ENCODE peak calls at places on chromosomes 6 and 20, in ten cellular contexts. One of them, this sample, is unnamed.

GRCh38 chr6:167151648-167152047 is 6.1 kb downstream of the GPR31 start:
- DNase-seq in Right ventricle myocardium superior: no peak
- DNase-seq in anterior cingulate cortex: no peak
- DNase-seq in NCI-H1694 treated with DMSO at 0.1 percent for 48 hours: no peak
- DNase-seq in DMS 273 treated with DMSO at 0.1 percent for 48 hours: no peak
- DNase-seq in endothelial cell: no peak
- DNase-seq in caudate nucleus: no peak
- DNase-seq in DND-41: no peak
- DNase-seq in hypothalamus: no peak
- DNase-seq in ecto neural progenitor cell: no peak
- DNase-seq in this sample: no peak

GRCh38 chr6:138787138-138787537 is 8.7 kb upstream of the ECT2L start:
- DNase-seq in Right ventricle myocardium superior: no peak
- DNase-seq in anterior cingulate cortex: no peak
- DNase-seq in NCI-H1694 treated with DMSO at 0.1 percent for 48 hours: no peak
- DNase-seq in DMS 273 treated with DMSO at 0.1 percent for 48 hours: no peak
- DNase-seq in endothelial cell: no peak
- DNase-seq in caudate nucleus: no peak
- DNase-seq in DND-41: no peak
- DNase-seq in hypothalamus: no peak
- DNase-seq in ecto neural progenitor cell: no peak
- DNase-seq in this sample: no peak

GRCh38 chr20:23167436-23167835 is 81.3 kb upstream of the CD93 start:
- DNase-seq in Right ventricle myocardium superior: no peak
- DNase-seq in anterior cingulate cortex: no peak
- DNase-seq in NCI-H1694 treated with DMSO at 0.1 percent for 48 hours: no peak
- DNase-seq in DMS 273 treated with DMSO at 0.1 percent for 48 hours: no peak
- DNase-seq in endothelial cell: no peak
- DNase-seq in caudate nucleus: no peak
- DNase-seq in DND-41: no peak
- DNase-seq in hypothalamus: no peak
- DNase-seq in ecto neural progenitor cell: no peak
- DNase-seq in this sample: no peak

GRCh38 chr6:22231616-22232015 is 65.2 kb downstream of the PRL start:
- DNase-seq in Right ventricle myocardium superior: no peak
- DNase-seq in anterior cingulate cortex: no peak
- DNase-seq in NCI-H1694 treated with DMSO at 0.1 percent for 48 hours: no peak
- DNase-seq in DMS 273 treated with DMSO at 0.1 percent for 48 hours: no peak
- DNase-seq in endothelial cell: no peak
- DNase-seq in caudate nucleus: no peak
- DNase-seq in DND-41: no peak
- DNase-seq in hypothalamus: no peak
- DNase-seq in ecto neural progenitor cell: no peak
- DNase-seq in this sample: no peak

GRCh38 chr20:22525821-22526220 is 58.6 kb downstream of the FOXA2 start:
- DNase-seq in Right ventricle myocardium superior: no peak
- DNase-seq in anterior cingulate cortex: no peak
- DNase-seq in NCI-H1694 treated with DMSO at 0.1 percent for 48 hours: no peak
- DNase-seq in DMS 273 treated with DMSO at 0.1 percent for 48 hours: no peak
- DNase-seq in endothelial cell: no peak
- DNase-seq in caudate nucleus: no peak
- DNase-seq in DND-41: no peak
- DNase-seq in hypothalamus: no peak
- DNase-seq in ecto neural progenitor cell: no peak
- DNase-seq in this sample: no peak

GRCh38 chr6:45836438-45836824 is 179.2 kb downstream of the CLIC5 start:
- DNase-seq in Right ventricle myocardium superior: no peak
- DNase-seq in anterior cingulate cortex: no peak
- DNase-seq in NCI-H1694 treated with DMSO at 0.1 percent for 48 hours: no peak
- DNase-seq in DMS 273 treated with DMSO at 0.1 percent for 48 hours: no peak
- DNase-seq in endothelial cell: no peak
- DNase-seq in caudate nucleus: no peak
- DNase-seq in DND-41: no peak
- DNase-seq in hypothalamus: no peak
- DNase-seq in ecto neural progenitor cell: no peak
- DNase-seq in this sample: no peak

GRCh38 chr6:48068326-48069191 is 42.4 kb downstream of the PTCHD4 start:
- DNase-seq in Right ventricle myocardium superior: peak
- DNase-seq in anterior cingulate cortex: peak
- DNase-seq in NCI-H1694 treated with DMSO at 0.1 percent for 48 hours: no peak
- DNase-seq in DMS 273 treated with DMSO at 0.1 percent for 48 hours: no peak
- DNase-seq in endothelial cell: peak
- DNase-seq in caudate nucleus: peak
- DNase-seq in DND-41: no peak
- DNase-seq in hypothalamus: no peak
- DNase-seq in ecto neural progenitor cell: peak
- DNase-seq in this sample: no peak

GRCh38 chr6:6588924-6589696 is 590 bp downstream of the LY86 start:
- DNase-seq in Right ventricle myocardium superior: peak
- DNase-seq in anterior cingulate cortex: no peak
- DNase-seq in NCI-H1694 treated with DMSO at 0.1 percent for 48 hours: no peak
- DNase-seq in DMS 273 treated with DMSO at 0.1 percent for 48 hours: no peak
- DNase-seq in endothelial cell: no peak
- DNase-seq in caudate nucleus: no peak
- DNase-seq in DND-41: no peak
- DNase-seq in hypothalamus: no peak
- DNase-seq in ecto neural progenitor cell: no peak
- DNase-seq in this sample: no peak

GRCh38 chr6:133888931-133889556 is at the start of gene TCF21:
- DNase-seq in Right ventricle myocardium superior: peak
- DNase-seq in anterior cingulate cortex: no peak
- DNase-seq in NCI-H1694 treated with DMSO at 0.1 percent for 48 hours: no peak
- DNase-seq in DMS 273 treated with DMSO at 0.1 percent for 48 hours: no peak
- DNase-seq in endothelial cell: no peak
- DNase-seq in caudate nucleus: no peak
- DNase-seq in DND-41: no peak
- DNase-seq in hypothalamus: no peak
- DNase-seq in ecto neural progenitor cell: peak
- DNase-seq in this sample: peak

GRCh38 chr6:22886881-22887581 is 317.7 kb downstream of the HDGFL1 start:
- DNase-seq in Right ventricle myocardium superior: no peak
- DNase-seq in anterior cingulate cortex: no peak
- DNase-seq in NCI-H1694 treated with DMSO at 0.1 percent for 48 hours: no peak
- DNase-seq in DMS 273 treated with DMSO at 0.1 percent for 48 hours: no peak
- DNase-seq in endothelial cell: no peak
- DNase-seq in caudate nucleus: no peak
- DNase-seq in DND-41: no peak
- DNase-seq in hypothalamus: no peak
- DNase-seq in ecto neural progenitor cell: no peak
- DNase-seq in this sample: no peak

GRCh38 chr6:145380186-145380585 is 355.1 kb downstream of the EPM2A start:
- DNase-seq in Right ventricle myocardium superior: no peak
- DNase-seq in anterior cingulate cortex: no peak
- DNase-seq in NCI-H1694 treated with DMSO at 0.1 percent for 48 hours: no peak
- DNase-seq in DMS 273 treated with DMSO at 0.1 percent for 48 hours: no peak
- DNase-seq in endothelial cell: no peak
- DNase-seq in caudate nucleus: no peak
- DNase-seq in DND-41: no peak
- DNase-seq in hypothalamus: no peak
- DNase-seq in ecto neural progenitor cell: no peak
- DNase-seq in this sample: no peak

GRCh38 chr6:141675957-141676356 is 456.8 kb upstream of the GJE1 start:
- DNase-seq in Right ventricle myocardium superior: no peak
- DNase-seq in anterior cingulate cortex: no peak
- DNase-seq in NCI-H1694 treated with DMSO at 0.1 percent for 48 hours: peak
- DNase-seq in DMS 273 treated with DMSO at 0.1 percent for 48 hours: no peak
- DNase-seq in endothelial cell: no peak
- DNase-seq in caudate nucleus: no peak
- DNase-seq in DND-41: no peak
- DNase-seq in hypothalamus: no peak
- DNase-seq in ecto neural progenitor cell: no peak
- DNase-seq in this sample: no peak

GRCh38 chr20:17542993-17543412 is 11.8 kb upstream of the BFSP1 start:
- DNase-seq in Right ventricle myocardium superior: no peak
- DNase-seq in anterior cingulate cortex: no peak
- DNase-seq in NCI-H1694 treated with DMSO at 0.1 percent for 48 hours: no peak
- DNase-seq in DMS 273 treated with DMSO at 0.1 percent for 48 hours: no peak
- DNase-seq in endothelial cell: no peak
- DNase-seq in caudate nucleus: no peak
- DNase-seq in DND-41: no peak
- DNase-seq in hypothalamus: no peak
- DNase-seq in ecto neural progenitor cell: no peak
- DNase-seq in this sample: no peak

GRCh38 chr6:7507600-7507999 is 33.9 kb upstream of the DSP start:
- DNase-seq in Right ventricle myocardium superior: no peak
- DNase-seq in anterior cingulate cortex: no peak
- DNase-seq in NCI-H1694 treated with DMSO at 0.1 percent for 48 hours: no peak
- DNase-seq in DMS 273 treated with DMSO at 0.1 percent for 48 hours: no peak
- DNase-seq in endothelial cell: no peak
- DNase-seq in caudate nucleus: no peak
- DNase-seq in DND-41: no peak
- DNase-seq in hypothalamus: no peak
- DNase-seq in ecto neural progenitor cell: no peak
- DNase-seq in this sample: no peak

GRCh38 chr6:5809471-5809870 is 197.3 kb downstream of the NRN1 start:
- DNase-seq in Right ventricle myocardium superior: no peak
- DNase-seq in anterior cingulate cortex: no peak
- DNase-seq in NCI-H1694 treated with DMSO at 0.1 percent for 48 hours: no peak
- DNase-seq in DMS 273 treated with DMSO at 0.1 percent for 48 hours: no peak
- DNase-seq in endothelial cell: no peak
- DNase-seq in caudate nucleus: no peak
- DNase-seq in DND-41: no peak
- DNase-seq in hypothalamus: no peak
- DNase-seq in ecto neural progenitor cell: no peak
- DNase-seq in this sample: no peak

GRCh38 chr6:579339-579738 is 77.6 kb downstream of the HUS1B start:
- DNase-seq in Right ventricle myocardium superior: no peak
- DNase-seq in anterior cingulate cortex: no peak
- DNase-seq in NCI-H1694 treated with DMSO at 0.1 percent for 48 hours: peak
- DNase-seq in DMS 273 treated with DMSO at 0.1 percent for 48 hours: no peak
- DNase-seq in endothelial cell: no peak
- DNase-seq in caudate nucleus: no peak
- DNase-seq in DND-41: no peak
- DNase-seq in hypothalamus: no peak
- DNase-seq in ecto neural progenitor cell: no peak
- DNase-seq in this sample: no peak

GRCh38 chr6:20266851-20267608 is 54.8 kb upstream of the MBOAT1 start:
- DNase-seq in Right ventricle myocardium superior: no peak
- DNase-seq in anterior cingulate cortex: no peak
- DNase-seq in NCI-H1694 treated with DMSO at 0.1 percent for 48 hours: no peak
- DNase-seq in DMS 273 treated with DMSO at 0.1 percent for 48 hours: no peak
- DNase-seq in endothelial cell: no peak
- DNase-seq in caudate nucleus: no peak
- DNase-seq in DND-41: no peak
- DNase-seq in hypothalamus: no peak
- DNase-seq in ecto neural progenitor cell: no peak
- DNase-seq in this sample: no peak